ENCODE peak calls at places on chromosomes 12 and 14, in four cellular contexts. B, H, M and N are unnamed samples.

GRCh38 chr12:18262514-18262913 is 1.2 kb downstream of the PIK3C2G start:
- DNase-seq in B (no peak), H (no peak), M (no peak), N (no peak)

GRCh38 chr14:71247106-71247505 is 339.8 kb downstream of the PCNX1 start:
- DNase-seq in B (no peak), H (no peak), M (no peak), N (no peak)

GRCh38 chr12:67483871-67484554 is 164.5 kb upstream of the DYRK2 start:
- DNase-seq in B (no peak), H (no peak), M (no peak), N (no peak)

GRCh38 chr12:126271138-126271537 is 1205.9 kb downstream of the AACS start:
- DNase-seq in B (no peak), H (no peak), M (no peak), N (no peak)

GRCh38 chr14:96060161-96060933 is 21.2 kb downstream of the C14orf132 start:
- DNase-seq in B (peak), H (no peak), M (no peak), N (no peak)

GRCh38 chr14:67428501-67429031 is 16.6 kb upstream of the PLEK2 start:
- DNase-seq in B (no peak), H (no peak), M (no peak), N (no peak)

GRCh38 chr12:63889236-63889635 is 44.7 kb downstream of the SRGAP1 start:
- DNase-seq in B (no peak), H (no peak), M (peak), N (no peak)

GRCh38 chr12:79689477-79690155 is 1.1 kb downstream of the PAWR start:
- DNase-seq in B (peak), H (peak), M (peak), N (no peak)

GRCh38 chr12:56684745-56685369 is 3.2 kb downstream of the PTGES3 start:
- DNase-seq in B (peak), H (no peak), M (no peak), N (no peak)

GRCh38 chr12:65156366-65156831 is 13.0 kb upstream of the LEMD3 start:
- DNase-seq in B (no peak), H (no peak), M (no peak), N (no peak)

GRCh38 chr14:70714055-70714550 is 72.4 kb downstream of the TTC9 start:
- DNase-seq in B (no peak), H (peak), M (peak), N (peak)

GRCh38 chr12:88266851-88267360 is 124.8 kb downstream of the TMTC3 start:
- DNase-seq in B (no peak), H (no peak), M (no peak), N (no peak)

GRCh38 chr12:40224439-40225291 is at the start of gene LRRK2:
- DNase-seq in B (peak), H (peak), M (peak), N (peak)
- TF ChIP-seq CTCF in B (no peak), H (no peak), M (no peak), N (no peak)

GRCh38 chr12:57902371-57903042 is 38.9 kb upstream of the ATP23 start:
- DNase-seq in B (no peak), H (no peak), M (no peak), N (no peak)

GRCh38 chr12:57906821-57907220 is 34.5 kb upstream of the ATP23 start:
- DNase-seq in B (no peak), H (no peak), M (no peak), N (no peak)

GRCh38 chr12:57905812-57906475 is 35.4 kb upstream of the ATP23 start:
- DNase-seq in B (no peak), H (no peak), M (no peak), N (no peak)

GRCh38 chr12:57904848-57905811 is 36.2 kb upstream of the ATP23 start:
- DNase-seq in B (peak), H (peak), M (peak), N (no peak)

GRCh38 chr12:57904426-57904825 is 36.9 kb upstream of the ATP23 start:
- DNase-seq in B (no peak), H (no peak), M (no peak), N (no peak)
- TF ChIP-seq CTCF in B (no peak), H (no peak), M (no peak), N (no peak)

GRCh38 chr12:118034429-118035193 is 18.1 kb downstream of the RFC5 start:
- DNase-seq in B (no peak), H (no peak), M (no peak), N (no peak)
- TF ChIP-seq CTCF in B (no peak), H (peak), M (peak), N (peak)

GRCh38 chr12:75623631-75624118 is 112.3 kb upstream of the KRR1 start:
- DNase-seq in B (no peak), H (no peak), M (peak), N (no peak)
- TF ChIP-seq CTCF in B (no peak), H (peak), M (peak), N (peak)

GRCh38 chr12:3542156-3542555 is 51.2 kb downstream of the PRMT8 start:
- DNase-seq in B (no peak), H (no peak), M (no peak), N (no peak)
- TF ChIP-seq CTCF in B (no peak), H (no peak), M (no peak), N (no peak)

GRCh38 chr12:125061229-125061628 is 4.0 kb upstream of the AACS start:
- DNase-seq in B (no peak), H (no peak), M (no peak), N (no peak)
- TF ChIP-seq CTCF in B (no peak), H (no peak), M (no peak), N (no peak)

GRCh38 chr12:131850856-131851559 is 22.8 kb downstream of the MMP17 start:
- DNase-seq in B (peak), H (peak), M (peak), N (no peak)
- TF ChIP-seq CTCF in B (peak), H (peak), M (peak), N (peak)

DNA sequence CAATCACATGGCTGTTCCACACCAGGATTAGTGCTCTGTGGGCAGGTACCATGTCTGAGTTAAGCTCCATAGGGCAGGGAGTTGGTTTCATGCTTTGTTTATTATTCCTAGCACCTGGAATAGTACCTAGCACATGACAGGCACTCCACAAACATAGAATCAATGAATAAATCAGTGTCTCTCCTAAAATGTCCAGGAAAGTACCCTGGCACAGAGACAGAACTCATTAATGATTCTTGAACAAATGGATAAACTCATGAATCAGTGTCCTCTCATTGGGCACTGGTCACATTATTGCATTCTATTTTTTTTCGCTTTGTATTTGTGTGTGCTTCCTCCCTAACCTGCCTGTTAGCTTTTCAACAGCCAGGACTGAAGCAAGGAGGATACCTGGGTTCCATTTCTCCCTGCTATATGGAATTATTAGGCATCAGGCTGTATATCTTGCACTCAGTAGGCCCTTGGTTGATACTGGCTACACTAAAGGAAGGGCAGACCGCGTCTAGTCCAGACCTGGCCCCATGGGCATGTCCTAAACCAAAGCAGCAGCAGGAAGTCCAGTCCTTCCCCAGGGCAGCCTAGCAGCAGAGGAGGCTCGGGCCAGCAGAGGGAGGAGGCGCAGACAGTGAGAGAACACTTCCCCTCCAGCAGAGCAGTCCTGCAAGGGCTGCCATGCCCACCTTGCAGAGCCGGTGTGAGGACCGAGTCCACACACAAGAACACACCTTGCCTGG is 18.4 kb downstream of the HDAC7 start:
- DNase-seq in B (no peak), H (peak), M (no peak), N (no peak)
- TF ChIP-seq CTCF in B (no peak), H (peak), M (no peak), N (peak)

GRCh38 chr12:124555168-124555928 is 12.1 kb downstream of the NCOR2 start:
- DNase-seq in B (no peak), H (no peak), M (no peak), N (no peak)
- TF ChIP-seq CTCF in B (no peak), H (no peak), M (no peak), N (no peak)

GRCh38 chr14:73283592-73284379 is 46.5 kb downstream of the PAPLN start:
- DNase-seq in B (no peak), H (no peak), M (no peak), N (no peak)
- TF ChIP-seq CTCF in B (no peak), H (peak), M (peak), N (peak)